ENCODE peak calls at places on chromosome 11, in five cellular contexts. One of them, this sample, is unnamed.

GRCh38 chr11:82004537-82005213 is 729.0 kb downstream of the FAM181B start:
- DNase-seq in thoracic aorta: no peak
- DNase-seq in posterior cingulate gyrus: no peak
- DNase-seq in coronary artery: no peak
- DNase-seq in naive thymus-derived CD8-positive, alpha-beta T cell: no peak
- DNase-seq in this sample: no peak

GRCh38 chr11:111452146-111452545 is 60.0 kb downstream of the BTG4 start:
- DNase-seq in thoracic aorta: no peak
- DNase-seq in posterior cingulate gyrus: no peak
- DNase-seq in coronary artery: no peak
- DNase-seq in naive thymus-derived CD8-positive, alpha-beta T cell: no peak
- DNase-seq in this sample: no peak

GRCh38 chr11:101439488-101439887 is 144.3 kb downstream of the TRPC6 start:
- DNase-seq in thoracic aorta: no peak
- DNase-seq in posterior cingulate gyrus: no peak
- DNase-seq in coronary artery: no peak
- DNase-seq in naive thymus-derived CD8-positive, alpha-beta T cell: no peak
- DNase-seq in this sample: no peak

GRCh38 chr11:118607401-118608267 is at the start of gene PHLDB1:
- DNase-seq in thoracic aorta: no peak
- DNase-seq in posterior cingulate gyrus: peak; percentile 97
- DNase-seq in coronary artery: peak; percentile 92
- DNase-seq in naive thymus-derived CD8-positive, alpha-beta T cell: no peak
- DNase-seq in this sample: peak; percentile 62

GRCh38 chr11:107198490-107199007 is 180.3 kb upstream of the GUCY1A2 start:
- DNase-seq in thoracic aorta: no peak
- DNase-seq in posterior cingulate gyrus: no peak
- DNase-seq in coronary artery: no peak
- DNase-seq in naive thymus-derived CD8-positive, alpha-beta T cell: no peak
- DNase-seq in this sample: no peak

GRCh38 chr11:134425816-134426536 is 13.9 kb upstream of the B3GAT1 start:
- DNase-seq in thoracic aorta: no peak
- DNase-seq in posterior cingulate gyrus: peak; percentile 92
- DNase-seq in coronary artery: no peak
- DNase-seq in naive thymus-derived CD8-positive, alpha-beta T cell: no peak
- DNase-seq in this sample: no peak

GRCh38 chr11:134749040-134749586 is 337.1 kb upstream of the B3GAT1 start:
- DNase-seq in thoracic aorta: no peak
- DNase-seq in posterior cingulate gyrus: peak; percentile 7
- DNase-seq in coronary artery: peak; percentile 49
- DNase-seq in naive thymus-derived CD8-positive, alpha-beta T cell: no peak
- DNase-seq in this sample: no peak

GRCh38 chr11:2857918-2858317 is 27.7 kb downstream of the CDKN1C start:
- DNase-seq in thoracic aorta: no peak
- DNase-seq in posterior cingulate gyrus: no peak
- DNase-seq in coronary artery: no peak
- DNase-seq in naive thymus-derived CD8-positive, alpha-beta T cell: no peak
- DNase-seq in this sample: no peak

GRCh38 chr11:64916040-64916847 is 765 bp downstream of the ATG2A start:
- DNase-seq in thoracic aorta: no peak
- DNase-seq in posterior cingulate gyrus: no peak
- DNase-seq in coronary artery: no peak
- DNase-seq in naive thymus-derived CD8-positive, alpha-beta T cell: peak; percentile 29
- DNase-seq in this sample: peak; percentile 36

GRCh38 chr11:92131289-92131890 is 93.2 kb upstream of the FAT3 start:
- DNase-seq in thoracic aorta: no peak
- DNase-seq in posterior cingulate gyrus: no peak
- DNase-seq in coronary artery: no peak
- DNase-seq in naive thymus-derived CD8-positive, alpha-beta T cell: no peak
- DNase-seq in this sample: no peak

GRCh38 chr11:111021131-111021530 is 224.4 kb upstream of the POU2AF2 start:
- DNase-seq in thoracic aorta: no peak
- DNase-seq in posterior cingulate gyrus: no peak
- DNase-seq in coronary artery: no peak
- DNase-seq in naive thymus-derived CD8-positive, alpha-beta T cell: no peak
- DNase-seq in this sample: no peak

GRCh38 chr11:112652786-112653390 is 308.3 kb upstream of the NCAM1 start:
- DNase-seq in thoracic aorta: no peak
- DNase-seq in posterior cingulate gyrus: no peak
- DNase-seq in coronary artery: no peak
- DNase-seq in naive thymus-derived CD8-positive, alpha-beta T cell: no peak
- DNase-seq in this sample: peak; percentile 78

GRCh38 chr11:44446996-44447771 is 118.3 kb upstream of the CD82 start:
- DNase-seq in thoracic aorta: no peak
- DNase-seq in posterior cingulate gyrus: no peak
- DNase-seq in coronary artery: peak; percentile 26
- DNase-seq in naive thymus-derived CD8-positive, alpha-beta T cell: no peak
- DNase-seq in this sample: no peak

GRCh38 chr11:85096939-85097338 is 530.2 kb downstream of the DLG2 start:
- DNase-seq in thoracic aorta: no peak
- DNase-seq in posterior cingulate gyrus: no peak
- DNase-seq in coronary artery: no peak
- DNase-seq in naive thymus-derived CD8-positive, alpha-beta T cell: no peak
- DNase-seq in this sample: no peak

GRCh38 chr11:26127336-26127735 is 204.6 kb upstream of the ANO3 start:
- DNase-seq in thoracic aorta: no peak
- DNase-seq in posterior cingulate gyrus: no peak
- DNase-seq in coronary artery: no peak
- DNase-seq in naive thymus-derived CD8-positive, alpha-beta T cell: no peak
- DNase-seq in this sample: no peak

GRCh38 chr11:19395050-19395449 is 154.3 kb upstream of the E2F8 start:
- DNase-seq in thoracic aorta: no peak
- DNase-seq in posterior cingulate gyrus: no peak
- DNase-seq in coronary artery: peak; percentile 49
- DNase-seq in naive thymus-derived CD8-positive, alpha-beta T cell: no peak
- DNase-seq in this sample: no peak

GRCh38 chr11:112903310-112903709 is 57.9 kb upstream of the NCAM1 start:
- DNase-seq in thoracic aorta: no peak
- DNase-seq in posterior cingulate gyrus: no peak
- DNase-seq in coronary artery: no peak
- DNase-seq in naive thymus-derived CD8-positive, alpha-beta T cell: no peak
- DNase-seq in this sample: no peak

GRCh38 chr11:24896118-24896835 is 399.4 kb downstream of the LUZP2 start:
- DNase-seq in thoracic aorta: no peak
- DNase-seq in posterior cingulate gyrus: peak; percentile 81
- DNase-seq in coronary artery: no peak
- DNase-seq in naive thymus-derived CD8-positive, alpha-beta T cell: no peak
- DNase-seq in this sample: no peak

GRCh38 chr11:33638608-33639007 is 62.0 kb downstream of the C11orf91 start:
- DNase-seq in thoracic aorta: no peak
- DNase-seq in posterior cingulate gyrus: no peak
- DNase-seq in coronary artery: no peak
- DNase-seq in naive thymus-derived CD8-positive, alpha-beta T cell: no peak
- DNase-seq in this sample: no peak

GRCh38 chr11:48037709-48038468 is 57.5 kb downstream of the PTPRJ start:
- DNase-seq in thoracic aorta: no peak
- DNase-seq in posterior cingulate gyrus: peak; percentile 12
- DNase-seq in coronary artery: no peak
- DNase-seq in naive thymus-derived CD8-positive, alpha-beta T cell: no peak
- DNase-seq in this sample: peak; percentile 46

GRCh38 chr11:113141010-113141409 is 173.4 kb upstream of the TTC12 start:
- DNase-seq in thoracic aorta: no peak
- DNase-seq in posterior cingulate gyrus: no peak
- DNase-seq in coronary artery: no peak
- DNase-seq in naive thymus-derived CD8-positive, alpha-beta T cell: no peak
- DNase-seq in this sample: no peak

GRCh38 chr11:130488187-130489026 is 40.0 kb downstream of the ADAMTS15 start:
- DNase-seq in thoracic aorta: no peak
- DNase-seq in posterior cingulate gyrus: no peak
- DNase-seq in coronary artery: no peak
- DNase-seq in naive thymus-derived CD8-positive, alpha-beta T cell: no peak
- DNase-seq in this sample: no peak

GRCh38 chr11:6635082-6635932 is 16.1 kb upstream of the TPP1 start:
- DNase-seq in thoracic aorta: no peak
- DNase-seq in posterior cingulate gyrus: peak; percentile 92
- DNase-seq in coronary artery: no peak
- DNase-seq in naive thymus-derived CD8-positive, alpha-beta T cell: no peak
- DNase-seq in this sample: peak; percentile 86

GRCh38 chr11:71500601-71501021 is 26.5 kb upstream of the KRTAP5-7 start:
- DNase-seq in thoracic aorta: no peak
- DNase-seq in posterior cingulate gyrus: peak; percentile 82
- DNase-seq in coronary artery: no peak
- DNase-seq in naive thymus-derived CD8-positive, alpha-beta T cell: no peak
- DNase-seq in this sample: no peak

GRCh38 chr11:65448418-65449196 is 26.0 kb downstream of the NEAT1 start:
- DNase-seq in thoracic aorta: no peak
- DNase-seq in posterior cingulate gyrus: peak; percentile 61
- DNase-seq in coronary artery: peak; percentile 82
- DNase-seq in naive thymus-derived CD8-positive, alpha-beta T cell: no peak
- DNase-seq in this sample: peak; percentile 49

GRCh38 chr11:119319702-119320592 is 3.0 kb upstream of the MCAM start:
- DNase-seq in thoracic aorta: no peak
- DNase-seq in posterior cingulate gyrus: peak; percentile 95
- DNase-seq in coronary artery: no peak
- DNase-seq in naive thymus-derived CD8-positive, alpha-beta T cell: no peak
- DNase-seq in this sample: no peak

GRCh38 chr11:96827164-96827563 is 437.4 kb downstream of the JRKL start:
- DNase-seq in thoracic aorta: no peak
- DNase-seq in posterior cingulate gyrus: peak; percentile 52
- DNase-seq in coronary artery: no peak
- DNase-seq in naive thymus-derived CD8-positive, alpha-beta T cell: no peak
- DNase-seq in this sample: peak; percentile 31

GRCh38 chr11:66279092-66279797 is 1.3 kb downstream of the CNIH2 start:
- DNase-seq in thoracic aorta: no peak
- DNase-seq in posterior cingulate gyrus: no peak
- DNase-seq in coronary artery: no peak
- DNase-seq in naive thymus-derived CD8-positive, alpha-beta T cell: no peak
- DNase-seq in this sample: no peak

GRCh38 chr11:61826930-61827572 is 1.0 kb upstream of the FADS2 start:
- DNase-seq in thoracic aorta: no peak
- DNase-seq in posterior cingulate gyrus: peak; percentile 78
- DNase-seq in coronary artery: no peak
- DNase-seq in naive thymus-derived CD8-positive, alpha-beta T cell: no peak
- DNase-seq in this sample: no peak

GRCh38 chr11:4195909-4196308 is 101.3 kb downstream of the RRM1 start:
- DNase-seq in thoracic aorta: no peak
- DNase-seq in posterior cingulate gyrus: no peak
- DNase-seq in coronary artery: no peak
- DNase-seq in naive thymus-derived CD8-positive, alpha-beta T cell: no peak
- DNase-seq in this sample: no peak

GRCh38 chr11:47983464-47984397 is 3.4 kb downstream of the PTPRJ start:
- DNase-seq in thoracic aorta: no peak
- DNase-seq in posterior cingulate gyrus: peak; percentile 24
- DNase-seq in coronary artery: no peak
- DNase-seq in naive thymus-derived CD8-positive, alpha-beta T cell: no peak
- DNase-seq in this sample: no peak

GRCh38 chr11:37721485-37721884 is 1123.4 kb upstream of the RAG2 start:
- DNase-seq in thoracic aorta: no peak
- DNase-seq in posterior cingulate gyrus: no peak
- DNase-seq in coronary artery: no peak
- DNase-seq in naive thymus-derived CD8-positive, alpha-beta T cell: no peak
- DNase-seq in this sample: no peak

GRCh38 chr11:46249103-46249942 is 28.1 kb upstream of the CREB3L1 start:
- DNase-seq in thoracic aorta: no peak
- DNase-seq in posterior cingulate gyrus: no peak
- DNase-seq in coronary artery: no peak
- DNase-seq in naive thymus-derived CD8-positive, alpha-beta T cell: no peak
- DNase-seq in this sample: peak; percentile 77

GRCh38 chr11:11461473-11461872 is 108.4 kb upstream of the CSNK2A3 start:
- DNase-seq in thoracic aorta: no peak
- DNase-seq in posterior cingulate gyrus: peak; percentile 93
- DNase-seq in coronary artery: no peak
- DNase-seq in naive thymus-derived CD8-positive, alpha-beta T cell: no peak
- DNase-seq in this sample: peak; percentile 26

GRCh38 chr11:71204294-71204693 is 48.1 kb downstream of the SHANK2 start:
- DNase-seq in thoracic aorta: no peak
- DNase-seq in posterior cingulate gyrus: peak; percentile 81
- DNase-seq in coronary artery: no peak
- DNase-seq in naive thymus-derived CD8-positive, alpha-beta T cell: no peak
- DNase-seq in this sample: no peak

GRCh38 chr11:45324459-45324858 is 38.3 kb upstream of the SYT13 start:
- DNase-seq in thoracic aorta: no peak
- DNase-seq in posterior cingulate gyrus: peak; percentile 15
- DNase-seq in coronary artery: peak; percentile 35
- DNase-seq in naive thymus-derived CD8-positive, alpha-beta T cell: no peak
- DNase-seq in this sample: no peak

GRCh38 chr11:66408488-66409214 is 12.2 kb upstream of the NPAS4 start:
- DNase-seq in thoracic aorta: peak; percentile 77
- DNase-seq in posterior cingulate gyrus: peak; percentile 98
- DNase-seq in coronary artery: peak; percentile 93
- DNase-seq in naive thymus-derived CD8-positive, alpha-beta T cell: peak; percentile 91
- DNase-seq in this sample: peak; percentile 86

This sample was measured in LHCN-M2.